ENCODE peak calls at places on chromosomes 3 and 15, in four cellular contexts. N is activated gamma-delta T cell treated with Interleukin-2 at 50 U/mL for 16 hours, U is SW 1271, X is iPS DF 19.7. A is an unnamed sample.

GRCh38 chr3:190252080-190252479 is 70.2 kb downstream of the CLDN1 start:
- DNase-seq in N (no peak), U (no peak), X (no peak), A (no peak)

GRCh38 chr15:74710349-74711094 is 14.7 kb upstream of the EDC3 start:
- DNase-seq in N (no peak), U (no peak), X (no peak), A (no peak)

GRCh38 chr15:67531379-67532059 is 10.6 kb downstream of the C15orf61 start:
- DNase-seq in N (no peak), U (no peak), X (no peak), A (no peak)

GRCh38 chr15:74040115-74040850 is 42.1 kb downstream of the GOLGA6A start:
- DNase-seq in N (no peak), U (peak), X (no peak), A (no peak)

GRCh38 chr3:170961616-170962400 is 53.4 kb upstream of the EIF5A2 start:
- DNase-seq in N (no peak), U (peak), X (no peak), A (no peak)

GRCh38 chr3:173465112-173465511 is 67.6 kb downstream of the NLGN1 start:
- DNase-seq in N (no peak), U (peak), X (peak), A (no peak)

GRCh38 chr15:99343836-99344551 is 92.7 kb downstream of the LRRC28 start:
- DNase-seq in N (peak), U (no peak), X (peak), A (no peak)

GRCh38 chr3:70854108-70854507 is 541.7 kb upstream of the MDFIC2 start:
- DNase-seq in N (no peak), U (no peak), X (no peak), A (no peak)

GRCh38 chr3:98445949-98446406 is 17.0 kb upstream of the OR5K1 start:
- DNase-seq in N (no peak), U (no peak), X (no peak), A (no peak)

GRCh38 chr3:184786271-184787010 is 25.5 kb upstream of the VPS8 start:
- DNase-seq in N (no peak), U (no peak), X (no peak), A (no peak)